ENCODE peak calls at places on chromosomes 4 and X, in seven cellular contexts. One of them, this sample, is unnamed.

GRCh38 chrX:153609917-153610833 is 11.2 kb upstream of the CCNQ start:
- DNase-seq in Karpas-422: peak
- DNase-seq in hepatocyte: peak
- DNase-seq in bronchial epithelial cell: peak
- DNase-seq in tibial nerve: peak
- DNase-seq in dorsolateral prefrontal cortex: peak
- DNase-seq in astrocyte of the spinal cord: peak
- DNase-seq in this sample: peak

GRCh38 chr4:36322921-36323354 is 41.5 kb downstream of the DTHD1 start:
- DNase-seq in Karpas-422: no peak
- DNase-seq in hepatocyte: no peak
- DNase-seq in bronchial epithelial cell: no peak
- DNase-seq in tibial nerve: no peak
- DNase-seq in dorsolateral prefrontal cortex: no peak
- DNase-seq in astrocyte of the spinal cord: no peak
- DNase-seq in this sample: peak

GRCh38 chr4:183356173-183356825 is 34.1 kb upstream of the CLDN24 start:
- DNase-seq in Karpas-422: no peak
- DNase-seq in hepatocyte: no peak
- DNase-seq in bronchial epithelial cell: no peak
- DNase-seq in tibial nerve: no peak
- DNase-seq in dorsolateral prefrontal cortex: no peak
- DNase-seq in astrocyte of the spinal cord: no peak
- DNase-seq in this sample: no peak

GRCh38 chrX:65744965-65745364 is 77.5 kb downstream of the MSN start:
- DNase-seq in Karpas-422: no peak
- DNase-seq in hepatocyte: no peak
- DNase-seq in bronchial epithelial cell: peak
- DNase-seq in tibial nerve: no peak
- DNase-seq in dorsolateral prefrontal cortex: no peak
- DNase-seq in astrocyte of the spinal cord: no peak
- DNase-seq in this sample: no peak

GRCh38 chrX:133745361-133745760 is 240.0 kb downstream of the GPC3 start:
- DNase-seq in Karpas-422: peak
- DNase-seq in hepatocyte: no peak
- DNase-seq in bronchial epithelial cell: no peak
- DNase-seq in tibial nerve: no peak
- DNase-seq in dorsolateral prefrontal cortex: no peak
- DNase-seq in astrocyte of the spinal cord: no peak
- DNase-seq in this sample: peak

GRCh38 chr4:43816107-43816506 is 632.5 kb downstream of the KCTD8 start:
- DNase-seq in Karpas-422: no peak
- DNase-seq in hepatocyte: no peak
- DNase-seq in bronchial epithelial cell: no peak
- DNase-seq in tibial nerve: no peak
- DNase-seq in dorsolateral prefrontal cortex: no peak
- DNase-seq in astrocyte of the spinal cord: peak
- DNase-seq in this sample: no peak

GRCh38 chr4:9859774-9860173 is 78.3 kb downstream of the DRD5 start:
- DNase-seq in Karpas-422: no peak
- DNase-seq in hepatocyte: no peak
- DNase-seq in bronchial epithelial cell: no peak
- DNase-seq in tibial nerve: no peak
- DNase-seq in dorsolateral prefrontal cortex: no peak
- DNase-seq in astrocyte of the spinal cord: no peak
- DNase-seq in this sample: no peak

GRCh38 chrX:13690836-13691235 is 1.9 kb downstream of the RAB9A start:
- DNase-seq in Karpas-422: peak
- DNase-seq in hepatocyte: no peak
- DNase-seq in bronchial epithelial cell: no peak
- DNase-seq in tibial nerve: no peak
- DNase-seq in dorsolateral prefrontal cortex: no peak
- DNase-seq in astrocyte of the spinal cord: no peak
- DNase-seq in this sample: peak

GRCh38 chrX:111447298-111447697 is 35.3 kb upstream of the DCX start:
- DNase-seq in Karpas-422: peak
- DNase-seq in hepatocyte: peak
- DNase-seq in bronchial epithelial cell: peak
- DNase-seq in tibial nerve: no peak
- DNase-seq in dorsolateral prefrontal cortex: no peak
- DNase-seq in astrocyte of the spinal cord: no peak
- DNase-seq in this sample: no peak

GRCh38 chr4:145619639-145619996 is 433 bp downstream of the MMAA start:
- DNase-seq in Karpas-422: peak
- DNase-seq in hepatocyte: peak
- DNase-seq in bronchial epithelial cell: peak
- DNase-seq in tibial nerve: peak
- DNase-seq in dorsolateral prefrontal cortex: no peak
- DNase-seq in astrocyte of the spinal cord: no peak
- DNase-seq in this sample: no peak

GRCh38 chr4:73978886-73979285 is 2.9 kb downstream of the PF4 start:
- DNase-seq in Karpas-422: no peak
- DNase-seq in hepatocyte: peak
- DNase-seq in bronchial epithelial cell: peak
- DNase-seq in tibial nerve: no peak
- DNase-seq in dorsolateral prefrontal cortex: no peak
- DNase-seq in astrocyte of the spinal cord: peak
- DNase-seq in this sample: no peak

GRCh38 chr4:152063301-152064235 is 302.8 kb upstream of the GATB start:
- DNase-seq in Karpas-422: no peak
- DNase-seq in hepatocyte: peak
- DNase-seq in bronchial epithelial cell: peak
- DNase-seq in tibial nerve: no peak
- DNase-seq in dorsolateral prefrontal cortex: no peak
- DNase-seq in astrocyte of the spinal cord: no peak
- DNase-seq in this sample: peak

GRCh38 chr4:77538144-77538543 is 67.5 kb upstream of the CXCL13 start:
- DNase-seq in Karpas-422: no peak
- DNase-seq in hepatocyte: no peak
- DNase-seq in bronchial epithelial cell: peak
- DNase-seq in tibial nerve: no peak
- DNase-seq in dorsolateral prefrontal cortex: no peak
- DNase-seq in astrocyte of the spinal cord: peak
- DNase-seq in this sample: no peak

GRCh38 chr4:137471895-137472294 is 60.4 kb downstream of the PCDH18 start:
- DNase-seq in Karpas-422: no peak
- DNase-seq in hepatocyte: no peak
- DNase-seq in bronchial epithelial cell: peak
- DNase-seq in tibial nerve: no peak
- DNase-seq in dorsolateral prefrontal cortex: no peak
- DNase-seq in astrocyte of the spinal cord: peak
- DNase-seq in this sample: no peak

GRCh38 chr4:144590020-144590419 is 55.9 kb upstream of the HHIP start:
- DNase-seq in Karpas-422: no peak
- DNase-seq in hepatocyte: no peak
- DNase-seq in bronchial epithelial cell: no peak
- DNase-seq in tibial nerve: no peak
- DNase-seq in dorsolateral prefrontal cortex: no peak
- DNase-seq in astrocyte of the spinal cord: no peak
- DNase-seq in this sample: no peak

GRCh38 chr4:176841730-176842129 is 49.0 kb upstream of the VEGFC start:
- DNase-seq in Karpas-422: no peak
- DNase-seq in hepatocyte: no peak
- DNase-seq in bronchial epithelial cell: peak
- DNase-seq in tibial nerve: no peak
- DNase-seq in dorsolateral prefrontal cortex: no peak
- DNase-seq in astrocyte of the spinal cord: peak
- DNase-seq in this sample: no peak

GRCh38 chr4:124459196-124459921 is 253.2 kb downstream of the ANKRD50 start:
- DNase-seq in Karpas-422: no peak
- DNase-seq in hepatocyte: no peak
- DNase-seq in bronchial epithelial cell: no peak
- DNase-seq in tibial nerve: no peak
- DNase-seq in dorsolateral prefrontal cortex: no peak
- DNase-seq in astrocyte of the spinal cord: no peak
- DNase-seq in this sample: no peak

DNA sequence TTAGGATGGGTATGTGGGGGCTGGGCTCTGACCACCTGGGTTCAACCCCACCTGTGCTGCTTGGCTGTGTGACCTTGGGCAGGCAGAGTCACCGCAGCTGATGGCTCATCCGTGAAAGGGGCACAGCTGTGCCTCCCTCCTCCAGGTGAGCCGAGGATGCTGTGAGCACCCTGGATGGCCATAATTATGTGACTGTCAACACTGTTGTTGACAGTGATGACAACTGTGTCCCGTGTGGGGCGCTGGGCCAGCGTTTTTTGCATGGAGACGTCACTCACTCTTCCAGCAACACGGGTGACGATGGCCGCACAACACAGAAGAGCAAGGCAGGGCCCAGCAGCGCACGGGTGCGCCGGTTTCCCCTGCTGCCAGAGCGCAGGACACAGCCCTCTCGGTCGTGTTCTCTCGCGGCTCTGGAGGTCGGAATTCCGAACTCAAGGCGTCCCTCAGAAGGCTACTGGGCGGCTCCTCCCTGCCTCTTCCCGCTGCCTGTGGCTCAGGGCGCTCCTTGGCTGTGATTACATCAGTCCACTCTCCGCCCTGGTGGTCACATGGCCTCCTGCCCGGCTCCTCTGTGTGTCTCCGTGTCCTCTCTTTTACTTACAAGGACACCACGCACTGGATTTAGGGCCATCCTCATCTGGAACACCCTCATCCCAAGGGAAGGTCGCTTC is 1.3 kb downstream of the SH3TC1 start:
- DNase-seq in Karpas-422: no peak
- DNase-seq in hepatocyte: peak
- DNase-seq in bronchial epithelial cell: peak
- DNase-seq in tibial nerve: no peak
- DNase-seq in dorsolateral prefrontal cortex: no peak
- DNase-seq in astrocyte of the spinal cord: no peak
- DNase-seq in this sample: peak
- H3K4me3 ChIP-seq in Karpas-422: no peak
- H3K4me3 ChIP-seq in hepatocyte: no peak
- H3K4me3 ChIP-seq in bronchial epithelial cell: peak
- H3K4me3 ChIP-seq in tibial nerve: peak
- H3K4me3 ChIP-seq in dorsolateral prefrontal cortex: peak
- H3K4me3 ChIP-seq in astrocyte of the spinal cord: no peak
- H3K4me3 ChIP-seq in this sample: peak

GRCh38 chrX:103919336-103919682 is 43.1 kb upstream of the TMSB15B start:
- DNase-seq in Karpas-422: peak
- DNase-seq in hepatocyte: peak
- DNase-seq in bronchial epithelial cell: peak
- DNase-seq in tibial nerve: no peak
- DNase-seq in dorsolateral prefrontal cortex: no peak
- DNase-seq in astrocyte of the spinal cord: peak
- DNase-seq in this sample: peak

GRCh38 chrX:103913356-103914020 is 48.9 kb upstream of the TMSB15B start:
- DNase-seq in Karpas-422: no peak
- DNase-seq in hepatocyte: no peak
- DNase-seq in bronchial epithelial cell: no peak
- DNase-seq in tibial nerve: no peak
- DNase-seq in dorsolateral prefrontal cortex: no peak
- DNase-seq in astrocyte of the spinal cord: peak
- DNase-seq in this sample: no peak

GRCh38 chrX:103918050-103918449 is 44.4 kb upstream of the TMSB15B start:
- DNase-seq in Karpas-422: peak
- DNase-seq in hepatocyte: peak
- DNase-seq in bronchial epithelial cell: peak
- DNase-seq in tibial nerve: peak
- DNase-seq in dorsolateral prefrontal cortex: peak
- DNase-seq in astrocyte of the spinal cord: peak
- DNase-seq in this sample: peak

DNA sequence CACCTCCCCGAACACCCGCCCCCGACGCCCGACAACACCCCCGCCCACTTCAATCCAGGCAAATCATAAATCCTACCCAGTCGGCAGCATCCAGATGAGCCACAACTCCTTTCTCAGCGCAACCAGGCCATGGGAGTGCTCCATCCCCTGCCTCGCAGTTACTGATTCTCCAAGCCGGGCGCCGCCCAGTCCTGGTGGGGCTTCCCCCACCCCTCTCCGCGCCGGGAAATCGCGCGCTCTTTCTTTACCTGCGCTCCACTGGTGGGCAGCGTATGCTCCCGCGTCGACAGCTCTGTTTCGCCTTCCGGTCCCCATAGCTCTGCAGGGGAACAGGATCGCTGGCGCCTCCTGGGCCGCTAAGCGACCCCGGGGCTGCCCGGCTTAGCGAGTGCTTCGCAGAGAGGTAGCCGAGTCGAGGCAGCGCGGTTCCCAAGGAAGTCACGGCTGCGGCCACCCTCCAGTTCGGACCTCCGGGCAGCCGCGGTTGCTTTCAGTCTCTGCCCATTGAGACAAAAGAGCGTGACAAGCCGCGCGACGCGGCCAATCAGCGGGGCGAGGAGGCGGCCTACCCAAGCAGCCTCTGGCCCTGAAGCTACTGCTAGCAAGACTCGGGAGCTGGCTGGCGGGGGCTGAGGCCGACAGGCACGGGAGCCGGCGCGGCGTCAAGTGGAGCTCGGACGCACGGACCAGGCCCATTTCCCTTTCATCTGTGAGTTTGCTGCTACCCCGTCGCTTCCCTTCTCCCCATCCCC is 43.7 kb upstream of the TMSB15B start:
- DNase-seq in Karpas-422: peak
- DNase-seq in hepatocyte: peak
- DNase-seq in bronchial epithelial cell: peak
- DNase-seq in tibial nerve: peak
- DNase-seq in dorsolateral prefrontal cortex: peak
- DNase-seq in astrocyte of the spinal cord: peak
- DNase-seq in this sample: peak
- H3K4me3 ChIP-seq in Karpas-422: peak
- H3K4me3 ChIP-seq in hepatocyte: peak
- H3K4me3 ChIP-seq in bronchial epithelial cell: peak
- H3K4me3 ChIP-seq in tibial nerve: peak
- H3K4me3 ChIP-seq in dorsolateral prefrontal cortex: peak
- H3K4me3 ChIP-seq in astrocyte of the spinal cord: peak
- H3K4me3 ChIP-seq in this sample: peak

DNA sequence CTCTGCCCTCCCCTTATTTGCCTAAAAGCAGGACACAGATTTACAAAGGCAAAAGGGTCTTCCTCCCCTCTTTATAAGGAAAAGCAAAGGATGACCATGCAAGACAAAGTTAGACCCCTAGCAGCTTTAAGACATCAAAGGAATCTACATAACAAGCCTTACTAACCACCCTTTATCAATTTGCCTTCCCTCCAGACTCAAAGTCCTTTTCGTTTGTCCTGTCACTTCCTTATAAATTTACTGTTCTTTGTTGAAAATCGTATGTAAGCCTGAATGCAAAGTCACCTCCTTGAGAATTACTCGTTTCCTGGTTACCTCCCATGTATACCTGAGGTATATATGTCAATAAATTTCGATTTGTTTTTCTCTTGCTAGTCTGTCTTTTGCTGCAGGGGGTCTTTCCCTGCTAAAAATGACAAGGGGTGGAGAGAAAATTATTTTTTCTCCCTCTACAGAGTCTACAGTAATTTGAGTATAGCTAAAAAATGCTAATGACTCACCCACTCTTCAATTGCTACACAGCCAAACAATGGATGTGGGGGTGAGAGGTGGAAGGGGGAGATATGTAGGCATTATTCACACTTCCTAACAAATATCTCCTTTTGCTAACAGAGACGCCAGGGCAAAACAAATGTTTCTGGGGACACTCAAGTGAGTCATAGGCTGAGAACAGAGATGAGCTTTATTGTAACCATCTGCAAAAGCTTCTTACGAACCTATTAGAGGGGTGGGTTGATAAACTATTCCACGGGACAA is 13.2 kb downstream of the SCD5 start:
- DNase-seq in Karpas-422: peak
- DNase-seq in hepatocyte: no peak
- DNase-seq in bronchial epithelial cell: peak
- DNase-seq in tibial nerve: no peak
- DNase-seq in dorsolateral prefrontal cortex: no peak
- DNase-seq in astrocyte of the spinal cord: peak
- DNase-seq in this sample: no peak
- H3K4me3 ChIP-seq in Karpas-422: peak
- H3K4me3 ChIP-seq in hepatocyte: no peak
- H3K4me3 ChIP-seq in bronchial epithelial cell: no peak
- H3K4me3 ChIP-seq in tibial nerve: no peak
- H3K4me3 ChIP-seq in dorsolateral prefrontal cortex: peak
- H3K4me3 ChIP-seq in astrocyte of the spinal cord: no peak
- H3K4me3 ChIP-seq in this sample: no peak

GRCh38 chr4:88965053-88965452 is 91.9 kb downstream of the FAM13A start:
- DNase-seq in Karpas-422: no peak
- DNase-seq in hepatocyte: no peak
- DNase-seq in bronchial epithelial cell: peak
- DNase-seq in tibial nerve: no peak
- DNase-seq in dorsolateral prefrontal cortex: no peak
- DNase-seq in astrocyte of the spinal cord: no peak
- DNase-seq in this sample: no peak
- H3K4me3 ChIP-seq in Karpas-422: no peak
- H3K4me3 ChIP-seq in hepatocyte: no peak
- H3K4me3 ChIP-seq in bronchial epithelial cell: no peak
- H3K4me3 ChIP-seq in tibial nerve: no peak
- H3K4me3 ChIP-seq in dorsolateral prefrontal cortex: no peak
- H3K4me3 ChIP-seq in astrocyte of the spinal cord: no peak
- H3K4me3 ChIP-seq in this sample: no peak